ENCODE peak calls at places on chromosome 5, in six cellular contexts. One of them, this sample, is unnamed.

GRCh38 chr5:109479260-109479860 is 69.6 kb upstream of the PJA2 start:
- DNase-seq in activated CD8-positive, alpha-beta memory T cell treated with anti-CD3 and anti-CD28 coated beads for 1 hour: no peak
- DNase-seq in fibroblast of pulmonary artery: peak
- DNase-seq in mesothelial cell of epicardium: no peak
- DNase-seq in ELR: peak
- DNase-seq in glutamatergic neuron: no peak
- DNase-seq in this sample: no peak

GRCh38 chr5:89343666-89344065 is 460.7 kb upstream of the MEF2C start:
- DNase-seq in mesothelial cell of epicardium: no peak
- DNase-seq in ELR: no peak
- DNase-seq in glutamatergic neuron: no peak
- DNase-seq in fibroblast of pulmonary artery: no peak
- DNase-seq in activated CD8-positive, alpha-beta memory T cell treated with anti-CD3 and anti-CD28 coated beads for 1 hour: no peak
- DNase-seq in this sample: no peak

GRCh38 chr5:68441309-68441708 is 225.8 kb downstream of the PIK3R1 start:
- DNase-seq in glutamatergic neuron: no peak
- DNase-seq in activated CD8-positive, alpha-beta memory T cell treated with anti-CD3 and anti-CD28 coated beads for 1 hour: no peak
- DNase-seq in ELR: no peak
- DNase-seq in mesothelial cell of epicardium: no peak
- DNase-seq in fibroblast of pulmonary artery: no peak
- DNase-seq in this sample: no peak

GRCh38 chr5:3320317-3320865 is 275.2 kb upstream of the IRX1 start:
- DNase-seq in fibroblast of pulmonary artery: no peak
- DNase-seq in activated CD8-positive, alpha-beta memory T cell treated with anti-CD3 and anti-CD28 coated beads for 1 hour: no peak
- DNase-seq in glutamatergic neuron: no peak
- DNase-seq in ELR: no peak
- DNase-seq in mesothelial cell of epicardium: no peak
- DNase-seq in this sample: no peak

GRCh38 chr5:74415695-74416102 is 224.8 kb downstream of the ENC1 start:
- DNase-seq in fibroblast of pulmonary artery: no peak
- DNase-seq in activated CD8-positive, alpha-beta memory T cell treated with anti-CD3 and anti-CD28 coated beads for 1 hour: no peak
- DNase-seq in ELR: no peak
- DNase-seq in mesothelial cell of epicardium: no peak
- DNase-seq in glutamatergic neuron: no peak
- DNase-seq in this sample: no peak

GRCh38 chr5:160082589-160082988 is 36.7 kb downstream of the PWWP2A start:
- DNase-seq in activated CD8-positive, alpha-beta memory T cell treated with anti-CD3 and anti-CD28 coated beads for 1 hour: no peak
- DNase-seq in ELR: no peak
- DNase-seq in glutamatergic neuron: no peak
- DNase-seq in mesothelial cell of epicardium: no peak
- DNase-seq in fibroblast of pulmonary artery: no peak
- DNase-seq in this sample: no peak

GRCh38 chr5:108747111-108748009 is at the start of gene FER:
- DNase-seq in mesothelial cell of epicardium: no peak
- DNase-seq in ELR: peak
- DNase-seq in activated CD8-positive, alpha-beta memory T cell treated with anti-CD3 and anti-CD28 coated beads for 1 hour: peak
- DNase-seq in glutamatergic neuron: no peak
- DNase-seq in fibroblast of pulmonary artery: peak
- DNase-seq in this sample: no peak

GRCh38 chr5:134097221-134097620 is 17.3 kb upstream of the TCF7 start:
- DNase-seq in activated CD8-positive, alpha-beta memory T cell treated with anti-CD3 and anti-CD28 coated beads for 1 hour: no peak
- DNase-seq in fibroblast of pulmonary artery: no peak
- DNase-seq in mesothelial cell of epicardium: no peak
- DNase-seq in ELR: no peak
- DNase-seq in glutamatergic neuron: no peak
- DNase-seq in this sample: no peak

GRCh38 chr5:139657363-139658321 is 9.5 kb downstream of the CXXC5 start:
- DNase-seq in ELR: no peak
- DNase-seq in mesothelial cell of epicardium: no peak
- DNase-seq in fibroblast of pulmonary artery: no peak
- DNase-seq in activated CD8-positive, alpha-beta memory T cell treated with anti-CD3 and anti-CD28 coated beads for 1 hour: no peak
- DNase-seq in glutamatergic neuron: no peak
- DNase-seq in this sample: no peak

GRCh38 chr5:135193213-135194125 is 159.4 kb upstream of the PITX1 start:
- DNase-seq in ELR: peak
- DNase-seq in mesothelial cell of epicardium: peak
- DNase-seq in fibroblast of pulmonary artery: peak
- DNase-seq in activated CD8-positive, alpha-beta memory T cell treated with anti-CD3 and anti-CD28 coated beads for 1 hour: no peak
- DNase-seq in glutamatergic neuron: no peak
- DNase-seq in this sample: no peak

GRCh38 chr5:64923151-64923685 is 154.5 kb downstream of the CWC27 start:
- DNase-seq in mesothelial cell of epicardium: no peak
- DNase-seq in ELR: peak
- DNase-seq in fibroblast of pulmonary artery: peak
- DNase-seq in activated CD8-positive, alpha-beta memory T cell treated with anti-CD3 and anti-CD28 coated beads for 1 hour: no peak
- DNase-seq in glutamatergic neuron: no peak
- DNase-seq in this sample: no peak

GRCh38 chr5:170597109-170597741 is 93.4 kb downstream of the KCNIP1 start:
- DNase-seq in fibroblast of pulmonary artery: no peak
- DNase-seq in mesothelial cell of epicardium: no peak
- DNase-seq in activated CD8-positive, alpha-beta memory T cell treated with anti-CD3 and anti-CD28 coated beads for 1 hour: no peak
- DNase-seq in ELR: peak
- DNase-seq in glutamatergic neuron: no peak
- DNase-seq in this sample: no peak